ENCODE peak calls at places on chromosomes 6 and 20, in four cellular contexts. F is right cardiac atrium; C is CD8-positive, alpha-beta T cell; A is adrenal gland. H is an unnamed sample.

GRCh38 chr20:23625236-23625964 is 12.4 kb downstream of the CST3 start:
- DNase-seq in F (no peak), C (no peak), A (no peak), H (no peak)

GRCh38 chr6:13113376-13113775 is 215.0 kb downstream of the TBC1D7 start:
- DNase-seq in F (no peak), C (no peak), A (no peak), H (no peak)

GRCh38 chr6:136466789-136467585 is 83.2 kb downstream of the MAP7 start:
- DNase-seq in F (no peak), C (no peak), A (no peak), H (no peak)

GRCh38 chr6:7664003-7664402 is 61.9 kb upstream of the BMP6 start:
- DNase-seq in F (no peak), C (no peak), A (no peak), H (no peak)

GRCh38 chr6:42961020-42961470 is 491 bp downstream of the GNMT start:
- DNase-seq in F (no peak), C (no peak), A (peak; percentile 63), H (no peak)

GRCh38 chr20:31760457-31761240 is 21.6 kb downstream of the TPX2 start:
- DNase-seq in F (no peak), C (no peak), A (no peak), H (no peak)

GRCh38 chr6:159720708-159721107 is 6.6 kb upstream of the WTAP start:
- DNase-seq in F (no peak), C (no peak), A (no peak), H (peak; percentile 36)

GRCh38 chr20:41228858-41229257 is 88.7 kb downstream of the ZHX3 start:
- DNase-seq in F (no peak), C (no peak), A (no peak), H (no peak)

GRCh38 chr20:18566892-18567738 is at the start of gene SMIM26:
- DNase-seq in F (peak; percentile 97), C (peak; percentile 88), A (peak; percentile 95), H (peak; percentile 88)

GRCh38 chr6:20211037-20211940 is 980 bp downstream of the MBOAT1 start:
- DNase-seq in F (no peak), C (no peak), A (no peak), H (peak; percentile 25)

GRCh38 chr6:140713495-140713894 is 1339.0 kb upstream of the CITED2 start:
- DNase-seq in F (no peak), C (no peak), A (no peak), H (no peak)
- H3K4me3 ChIP-seq in F (no peak overlapping the region), C (no peak overlapping the region), A (no peak overlapping the region), H (no peak overlapping the region)

DNA sequence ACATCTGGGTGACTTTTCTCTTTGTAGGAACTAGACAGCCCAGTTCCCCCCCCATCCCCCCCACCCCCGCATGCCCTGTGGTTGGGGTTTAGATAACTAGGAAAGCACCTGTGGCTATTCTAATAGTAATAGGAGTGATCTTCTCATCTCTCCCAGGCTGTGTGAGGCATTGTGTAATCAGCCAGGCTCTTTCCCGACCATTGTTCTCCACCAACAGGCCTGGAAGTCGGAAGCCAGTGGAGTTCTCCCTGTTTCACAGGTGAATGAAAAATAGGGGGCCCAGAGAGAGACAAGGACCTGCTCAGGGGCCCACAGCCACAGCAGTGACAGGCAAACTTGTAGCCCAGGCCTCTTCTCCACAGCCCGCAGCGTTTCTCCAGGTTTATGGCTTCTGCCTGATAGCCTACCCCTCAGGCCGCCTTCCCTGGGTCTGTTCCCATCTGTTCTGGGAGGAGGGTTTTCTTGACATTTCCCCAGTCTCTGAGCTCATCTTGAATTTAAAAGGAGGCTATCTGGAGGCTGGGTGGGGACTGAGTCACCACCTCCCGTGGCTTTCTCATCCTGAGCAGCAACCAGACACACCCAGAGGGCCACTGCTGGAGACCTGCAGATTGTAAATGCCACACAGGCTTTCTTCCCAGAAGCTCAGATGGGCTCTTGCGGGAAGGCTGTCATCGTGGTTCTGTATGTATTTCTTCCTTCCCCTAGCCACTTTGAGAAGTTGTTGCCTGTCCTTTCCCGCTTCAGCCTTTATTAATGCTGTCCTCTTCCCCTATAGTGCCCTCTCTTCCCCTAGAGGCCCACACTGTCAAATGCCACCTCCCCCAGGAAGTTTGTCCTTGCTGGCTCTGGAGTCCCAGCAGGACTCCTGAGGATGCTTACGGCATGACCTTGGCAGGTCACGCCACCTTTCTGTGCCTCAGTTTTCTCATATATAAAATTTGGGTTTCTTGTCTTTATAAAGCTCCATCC is 75.9 kb upstream of the MYL9 start:
- DNase-seq in F (no peak), C (no peak), A (peak; percentile 80), H (peak; percentile 88)
- H3K4me1 ChIP-seq in F (peaks cover 47% of the 10 kb centered on the region), C (peaks cover 72% of the 10 kb centered on the region), A (peaks cover 45% of the 10 kb centered on the region), H (peaks cover 78% of the 10 kb centered on the region)

DNA sequence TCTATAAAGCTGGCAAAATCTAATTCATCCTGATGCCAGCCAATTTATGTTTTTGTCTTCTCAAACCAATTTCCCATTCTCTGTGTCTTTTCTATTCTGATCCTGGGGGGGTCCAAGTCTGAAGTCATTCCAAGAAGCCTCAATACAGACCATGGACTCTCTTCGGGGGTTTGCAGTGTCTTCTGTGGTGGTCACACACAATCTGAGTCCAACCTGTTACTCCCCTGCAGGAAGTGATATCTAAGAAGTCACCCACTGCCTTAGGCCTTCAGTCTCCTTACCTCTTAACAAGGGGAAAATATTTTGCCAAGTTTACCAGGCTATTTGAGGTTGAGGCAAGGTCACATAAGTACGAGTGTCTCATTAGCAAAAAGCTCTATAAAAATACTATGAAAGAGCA is 1.9 kb downstream of the TRIM26 start:
- DNase-seq in F (no peak), C (no peak), A (no peak), H (no peak)
- H3K4me3 ChIP-seq in F (no peak overlapping the region), C (no peak overlapping the region), A (no peak overlapping the region), H (no peak overlapping the region)

GRCh38 chr6:56753801-56754200 is 111.1 kb upstream of the DST start:
- DNase-seq in F (no peak), C (no peak), A (no peak), H (no peak)

GRCh38 chr6:56749632-56750151 is 107.0 kb upstream of the DST start:
- DNase-seq in F (no peak), C (no peak), A (no peak), H (peak; percentile 69)

GRCh38 chr6:56751604-56752003 is 108.9 kb upstream of the DST start:
- DNase-seq in F (no peak), C (no peak), A (no peak), H (no peak)

GRCh38 chr6:56752534-56752933 is 109.8 kb upstream of the DST start:
- DNase-seq in F (no peak), C (no peak), A (no peak), H (no peak)

GRCh38 chr6:56752009-56752408 is 109.3 kb upstream of the DST start:
- DNase-seq in F (no peak), C (no peak), A (no peak), H (peak; percentile 52)
- H3K4me1 ChIP-seq in F (peaks cover 4% of the 10 kb centered on the region), C (no peaks in the 10 kb centered on the region), A (peaks cover 6% of the 10 kb centered on the region), H (peaks cover 75% of the 10 kb centered on the region)

GRCh38 chr20:50861012-50861411 is 66.2 kb downstream of the BCAS4 start:
- DNase-seq in F (peak; percentile 25), C (no peak), A (no peak), H (no peak)
- H3K4me3 ChIP-seq in F (no peak overlapping the region), C (no peak overlapping the region), A (no peak overlapping the region), H (no peak overlapping the region)

GRCh38 chr20:20331796-20332195 is 36.1 kb upstream of the INSM1 start:
- DNase-seq in F (no peak), C (no peak), A (no peak), H (no peak)
- H3K4me1 ChIP-seq in F (no peaks in the 10 kb centered on the region), C (no peaks in the 10 kb centered on the region), A (no peaks in the 10 kb centered on the region), H (no peaks in the 10 kb centered on the region)

GRCh38 chr6:114435985-114436384 is 93.2 kb upstream of the HS3ST5 start:
- DNase-seq in F (no peak), C (no peak), A (no peak), H (no peak)

GRCh38 chr6:114430534-114431124 is 87.8 kb upstream of the HS3ST5 start:
- DNase-seq in F (no peak), C (no peak), A (no peak), H (no peak)

GRCh38 chr6:114437229-114437628 is 94.4 kb upstream of the HS3ST5 start:
- DNase-seq in F (no peak), C (no peak), A (no peak), H (no peak)

DNA sequence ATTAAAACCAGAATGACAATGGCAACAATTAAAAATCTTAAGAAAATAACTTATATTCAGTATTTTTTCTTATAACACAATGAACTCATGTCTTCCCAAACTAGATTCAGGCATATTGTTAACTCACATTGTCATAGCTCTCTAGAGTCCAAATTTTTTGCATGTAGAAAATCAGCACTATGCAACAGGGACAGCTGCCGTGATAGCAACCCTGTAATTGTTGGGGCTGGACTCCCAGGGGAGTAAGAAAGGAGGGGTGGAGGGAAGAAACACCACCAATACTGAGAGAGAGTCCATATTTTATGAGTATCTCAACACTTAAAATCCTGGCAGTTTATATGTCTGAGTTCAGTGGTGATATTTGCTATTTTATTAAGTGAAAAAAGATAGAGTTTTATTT is 89.6 kb upstream of the HS3ST5 start:
- DNase-seq in F (no peak), C (no peak), A (no peak), H (no peak)
- H3K4me3 ChIP-seq in F (no peak overlapping the region), C (no peak overlapping the region), A (no peak overlapping the region), H (no peak overlapping the region)

DNA sequence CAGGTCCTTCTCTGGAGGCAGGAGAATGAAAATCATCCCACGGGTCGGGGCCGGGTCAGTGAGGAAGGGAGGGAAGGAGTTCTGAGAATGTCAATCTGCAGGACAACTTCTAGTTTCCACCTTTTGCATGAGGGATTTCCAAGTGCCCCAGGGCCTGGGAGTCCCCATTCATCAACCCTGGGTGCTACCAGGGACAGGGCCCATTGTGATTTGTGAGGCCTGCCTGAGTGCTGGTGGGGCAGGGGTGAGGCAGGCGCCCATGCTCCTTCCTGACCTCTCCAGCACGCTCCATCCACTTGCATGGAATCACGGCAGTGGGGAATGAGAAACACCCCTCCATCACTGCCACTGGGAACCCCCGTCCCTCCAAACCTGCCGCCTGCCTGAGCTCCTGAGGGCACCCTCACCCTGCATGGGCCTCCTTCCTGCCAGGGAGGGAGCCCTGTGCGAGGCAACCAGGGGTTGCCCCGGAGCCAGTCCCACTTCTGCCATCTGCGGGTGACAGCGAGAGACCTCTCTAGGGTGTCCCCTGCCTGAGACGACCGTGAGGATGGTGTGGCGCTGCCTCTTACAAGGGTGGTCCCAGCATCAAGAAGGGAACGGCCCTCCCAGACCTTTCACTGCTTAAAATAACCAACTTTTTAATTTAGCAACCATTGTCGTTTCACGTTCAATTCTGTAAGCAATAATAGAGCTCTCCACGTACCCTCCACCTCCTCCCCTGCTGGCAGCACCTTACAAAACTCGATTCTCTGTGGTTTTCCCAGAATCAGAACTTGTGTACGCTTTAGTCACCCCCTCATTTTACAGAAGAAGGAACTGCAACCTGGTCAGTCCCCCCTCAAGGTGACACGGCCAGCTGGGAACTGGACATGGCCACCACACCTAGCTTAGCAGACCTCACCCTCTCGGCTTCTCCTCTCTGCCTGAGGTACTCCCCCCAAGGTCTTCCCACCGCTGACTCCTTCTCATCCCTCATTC is 28.6 kb downstream of the PMEPA1 start:
- DNase-seq in F (no peak), C (peak; percentile 19), A (no peak), H (no peak)
- H3K4me1 ChIP-seq in F (peaks cover 9% of the 10 kb centered on the region), C (peaks cover 23% of the 10 kb centered on the region), A (no peaks in the 10 kb centered on the region), H (no peaks in the 10 kb centered on the region)